ENCODE peak calls at places on chromosomes 12 and 14, in five cellular contexts. E is activated effector memory CD4-positive, alpha-beta T cell treated with Interleukin-2 at 50 U/mL for 16 hours; A is mesothelial cell of epicardium; G is SHP77; H is NCI-H510A treated with DMSO at 0.1 percent for 48 hours. K is an unnamed sample.

GRCh38 chr14:56474419-56475022 is 105.1 kb upstream of the TMEM260 start:
- DNase-seq in G (peak), H (peak), E (no peak), A (no peak), K (peak)

GRCh38 chr12:121534495-121535148 is 46.2 kb downstream of the KDM2B start:
- DNase-seq in E (peak), H (no peak), A (no peak), G (no peak), K (no peak)

GRCh38 chr14:93042968-93043940 is 72.5 kb downstream of the ITPK1 start:
- DNase-seq in A (no peak), H (no peak), E (no peak), G (no peak), K (peak)

GRCh38 chr12:69509308-69509736 is 39.1 kb downstream of the FRS2 start:
- DNase-seq in G (no peak), A (no peak), E (no peak), H (no peak), K (peak)

GRCh38 chr14:102778616-102779351 is 1.5 kb downstream of the TRAF3 start:
- DNase-seq in A (no peak), G (no peak), H (no peak), E (no peak), K (no peak)

GRCh38 chr14:96980835-96981234 is 183.7 kb downstream of the VRK1 start:
- DNase-seq in E (no peak), A (no peak), G (no peak), H (no peak), K (no peak)

GRCh38 chr12:2722806-2723205 is 72.0 kb upstream of the FKBP4 start:
- DNase-seq in E (no peak), A (no peak), G (no peak), H (no peak), K (no peak)

GRCh38 chr12:1920971-1921370 is 2.5 kb upstream of the CACNA2D4 start:
- DNase-seq in G (no peak), A (no peak), H (no peak), E (no peak), K (no peak)

GRCh38 chr14:99809376-99809775 is 16.2 kb downstream of the EML1 start:
- DNase-seq in H (no peak), E (no peak), G (no peak), A (no peak), K (no peak)

GRCh38 chr12:119156401-119156800 is 22.3 kb upstream of the HSPB8 start:
- DNase-seq in H (no peak), E (no peak), A (no peak), G (no peak), K (no peak)

GRCh38 chr12:124601699-124602098 is 34.3 kb upstream of the NCOR2 start:
- DNase-seq in H (no peak), A (no peak), G (no peak), E (no peak), K (no peak)

GRCh38 chr14:106605548-106606448 is 1079.4 kb downstream of the TMEM121 start:
- DNase-seq in A (no peak), G (peak), E (peak), H (no peak), K (peak)

GRCh38 chr12:124527861-124528561 is 39.4 kb downstream of the NCOR2 start:
- DNase-seq in A (no peak), E (no peak), H (no peak), G (no peak), K (peak)

GRCh38 chr14:88189840-88190191 is 133.3 kb downstream of the KCNK10 start:
- DNase-seq in H (no peak), A (no peak), E (no peak), G (no peak), K (no peak)

GRCh38 chr14:100832311-100832960 is 6.5 kb downstream of the MEG3 start:
- DNase-seq in H (no peak), G (no peak), E (no peak), A (no peak), K (no peak)

GRCh38 chr14:93231129-93231979 is 24.3 kb downstream of the UBR7 start:
- DNase-seq in H (peak), A (no peak), E (no peak), G (peak), K (peak)

GRCh38 chr12:27821259-27821973 is 41.4 kb upstream of the MANSC4 start:
- DNase-seq in H (peak), A (no peak), G (peak), E (peak), K (peak)

GRCh38 chr12:87848248-87848868 is 180.8 kb downstream of the C12orf50 start:
- DNase-seq in A (no peak), E (no peak), H (peak), G (peak), K (peak)

GRCh38 chr12:110458756-110459155 is 8.6 kb upstream of the ARPC3 start:
- DNase-seq in A (no peak), H (no peak), E (no peak), G (no peak), K (no peak)

GRCh38 chr14:103653802-103654201 is 24.8 kb downstream of the KLC1 start:
- DNase-seq in A (no peak), H (no peak), E (no peak), G (no peak), K (no peak)

GRCh38 chr12:119328111-119328510 is 6.4 kb upstream of the CCDC60 start:
- DNase-seq in A (no peak), H (no peak), G (peak), E (no peak), K (peak)

GRCh38 chr12:81450920-81451739 is 308.0 kb downstream of the PPFIA2 start:
- DNase-seq in G (peak), A (no peak), E (no peak), H (peak), K (peak)

GRCh38 chr14:101199028-101199770 is 295.7 kb upstream of the RTL1 start:
- DNase-seq in G (no peak), H (no peak), A (peak), E (no peak), K (no peak)

GRCh38 chr12:2680676-2681039 is 114.1 kb upstream of the FKBP4 start:
- DNase-seq in H (no peak), A (no peak), G (no peak), E (no peak), K (no peak)

GRCh38 chr14:46405095-46405494 is 246.5 kb downstream of the RPL10L start:
- DNase-seq in H (no peak), G (peak), A (no peak), E (no peak), K (no peak)

GRCh38 chr14:68787235-68787727 is 5.6 kb downstream of the ZFP36L1 start:
- DNase-seq in A (no peak), G (no peak), H (no peak), E (peak), K (no peak)

GRCh38 chr14:105952222-105952621 is 425.8 kb downstream of the TMEM121 start:
- DNase-seq in H (no peak), A (no peak), G (no peak), E (no peak), K (no peak)

GRCh38 chr12:122308811-122309210 is 42.5 kb upstream of the VPS33A start:
- DNase-seq in G (no peak), E (no peak), H (no peak), A (no peak), K (no peak)

GRCh38 chr12:5884846-5885245 is 60.2 kb downstream of the ANO2 start:
- DNase-seq in H (no peak), E (no peak), A (no peak), G (no peak), K (no peak)

GRCh38 chr12:101857043-101857558 is 20.3 kb upstream of the DRAM1 start:
- DNase-seq in A (no peak), H (no peak), G (no peak), E (no peak), K (peak)

GRCh38 chr12:6451348-6452244 is at the start of gene TAPBPL:
- DNase-seq in H (peak), E (peak), A (peak), G (peak), K (peak)